ENCODE peak calls at places on chromosome 9, in nine cellular contexts. I, A, H, Q, Y, K, N, T and F are unnamed samples.

GRCh38 chr9:128159073-128159783 is 837 bp upstream of the BBLN start:
- DNase-seq in I (peak), A (peak), H (no peak), Q (no peak), Y (peak), K (peak), N (no peak), T (peak), F (no peak)

GRCh38 chr9:129624168-129624759 is 1.7 kb upstream of the NTMT1 start:
- DNase-seq in I (peak), A (peak), H (no peak), Q (no peak), Y (peak), K (peak), N (peak), T (peak), F (no peak)

GRCh38 chr9:30932226-30932625 is 1452.2 kb upstream of the ACO1 start:
- DNase-seq in I (no peak), A (no peak), H (peak), Q (no peak), Y (peak), K (no peak), N (no peak), T (no peak), F (no peak)

GRCh38 chr9:78278177-78278777 is 18.6 kb upstream of the PSAT1 start:
- DNase-seq in I (no peak), A (no peak), H (no peak), Q (no peak), Y (no peak), K (no peak), N (no peak), T (no peak), F (no peak)

GRCh38 chr9:15277400-15278137 is 29.4 kb downstream of the TTC39B start:
- DNase-seq in I (no peak), A (peak), H (no peak), Q (no peak), Y (peak), K (no peak), N (no peak), T (no peak), F (no peak)

GRCh38 chr9:136486131-136486530 is 3.3 kb upstream of the SEC16A start:
- DNase-seq in I (no peak), A (no peak), H (no peak), Q (no peak), Y (no peak), K (no peak), N (no peak), T (no peak), F (no peak)

GRCh38 chr9:36158122-36158521 is 11.1 kb upstream of the CCIN start:
- DNase-seq in I (no peak), A (no peak), H (no peak), Q (no peak), Y (no peak), K (no peak), N (no peak), T (no peak), F (no peak)

GRCh38 chr9:121637441-121638222 is 13.8 kb upstream of the DAB2IP start:
- DNase-seq in I (no peak), A (no peak), H (peak), Q (no peak), Y (no peak), K (no peak), N (no peak), T (no peak), F (no peak)

GRCh38 chr9:13705913-13706312 is 426.4 kb upstream of the MPDZ start:
- DNase-seq in I (no peak), A (no peak), H (no peak), Q (peak), Y (no peak), K (no peak), N (no peak), T (no peak), F (peak)

GRCh38 chr9:113781381-113781780 is 94.7 kb upstream of the ZNF618 start:
- DNase-seq in I (no peak), A (no peak), H (no peak), Q (no peak), Y (no peak), K (no peak), N (no peak), T (no peak), F (no peak)

GRCh38 chr9:101705135-101705661 is 33.2 kb downstream of the GRIN3A start:
- DNase-seq in I (peak), A (peak), H (no peak), Q (peak), Y (no peak), K (no peak), N (peak), T (no peak), F (no peak)

GRCh38 chr9:21696411-21696865 is 106.0 kb upstream of the MTAP start:
- DNase-seq in I (no peak), A (no peak), H (no peak), Q (no peak), Y (no peak), K (no peak), N (peak), T (peak), F (no peak)

GRCh38 chr9:71814226-71814625 is 45.9 kb upstream of the CEMIP2 start:
- DNase-seq in I (no peak), A (no peak), H (no peak), Q (no peak), Y (no peak), K (no peak), N (no peak), T (no peak), F (no peak)

GRCh38 chr9:90142580-90142979 is 500.0 kb downstream of the DIRAS2 start:
- DNase-seq in I (peak), A (peak), H (no peak), Q (peak), Y (peak), K (peak), N (peak), T (peak), F (peak)

GRCh38 chr9:117705386-117705785 is 1.2 kb downstream of the TLR4 start:
- DNase-seq in I (no peak), A (no peak), H (no peak), Q (no peak), Y (no peak), K (no peak), N (no peak), T (no peak), F (no peak)

GRCh38 chr9:70113403-70114022 is 69.9 kb downstream of the MAMDC2 start:
- DNase-seq in I (no peak), A (peak), H (no peak), Q (peak), Y (peak), K (no peak), N (peak), T (peak), F (peak)

GRCh38 chr9:112043423-112043822 is 131.7 kb downstream of the SUSD1 start:
- DNase-seq in I (no peak), A (no peak), H (no peak), Q (no peak), Y (no peak), K (no peak), N (no peak), T (no peak), F (no peak)

GRCh38 chr9:113941056-113941455 is 64.9 kb downstream of the ZNF618 start:
- DNase-seq in I (no peak), A (no peak), H (no peak), Q (no peak), Y (no peak), K (no peak), N (no peak), T (no peak), F (no peak)

GRCh38 chr9:128160603-128160987 is 530 bp downstream of the BBLN start:
- DNase-seq in I (peak), A (no peak), H (no peak), Q (no peak), Y (no peak), K (no peak), N (peak), T (peak), F (no peak)

GRCh38 chr9:101527066-101527465 is 6.6 kb upstream of the RNF20 start:
- DNase-seq in I (no peak), A (no peak), H (no peak), Q (no peak), Y (no peak), K (no peak), N (no peak), T (no peak), F (no peak)

GRCh38 chr9:96491079-96491879 is 41.3 kb downstream of the HABP4 start:
- DNase-seq in I (peak), A (no peak), H (no peak), Q (no peak), Y (peak), K (peak), N (no peak), T (no peak), F (no peak)

GRCh38 chr9:77011973-77012817 is 7.3 kb upstream of the FOXB2 start:
- DNase-seq in I (peak), A (peak), H (no peak), Q (no peak), Y (peak), K (peak), N (peak), T (peak), F (no peak)